ENCODE peak calls at places on chromosomes 1 and 21, in nine cellular contexts. W is suprapubic skin, H is stomach, T is transverse colon, V is H1, R is vagina, Q is K562, G is HCT116, X is GM12892. P is an unnamed sample.

GRCh38 chr21:10425856-10426255 is 95.5 kb upstream of the TPTE start:
- DNase-seq in Q (peak; percentile 18), W (no peak), V (no peak), R (no peak), X (no peak), G (no peak), T (no peak), H (no peak), P (no peak)

GRCh38 chr1:162074548-162074947 is 5.1 kb downstream of the NOS1AP start:
- DNase-seq in V (no peak), X (no peak), G (peak; percentile 67), Q (no peak), W (no peak), T (no peak), R (no peak), H (no peak), P (no peak)

GRCh38 chr1:28160677-28161328 is 15.7 kb downstream of the PTAFR start:
- DNase-seq in H (no peak), V (no peak), R (no peak), G (no peak), X (no peak), T (peak; percentile 46), W (no peak), Q (no peak), P (no peak)

GRCh38 chr21:35102488-35103407 is 53.6 kb upstream of the RUNX1 start:
- DNase-seq in T (peak; percentile 29), W (no peak), G (no peak), V (no peak), Q (peak; percentile 40), R (no peak), X (peak; percentile 15), H (peak; percentile 27), P (peak; percentile 37)

GRCh38 chr1:154696001-154696400 is 88.0 kb upstream of the ADAR start:
- DNase-seq in H (no peak), R (no peak), X (no peak), W (no peak), G (no peak), T (no peak), V (no peak), Q (no peak), P (no peak)

GRCh38 chr1:225629483-225629882 is 23.4 kb downstream of the ENAH start:
- DNase-seq in V (no peak), Q (no peak), R (no peak), T (no peak), X (no peak), G (no peak), H (no peak), W (no peak), P (no peak)

GRCh38 chr1:19651141-19651737 is 7.1 kb downstream of the NBL1 start:
- DNase-seq in R (no peak), Q (peak; percentile 81), H (peak; percentile 58), G (no peak), V (no peak), W (no peak), T (peak; percentile 43), X (peak; percentile 71), P (peak; percentile 59)

GRCh38 chr1:94820918-94821317 is 761 bp downstream of the SLC44A3 start:
- DNase-seq in V (no peak), W (no peak), R (no peak), G (no peak), X (no peak), T (no peak), Q (no peak), H (no peak), P (no peak)

GRCh38 chr1:30638086-30638485 is 85.3 kb downstream of the MATN1 start:
- DNase-seq in W (no peak), V (no peak), Q (no peak), R (no peak), X (no peak), G (no peak), H (no peak), T (no peak), P (no peak)

GRCh38 chr1:110185181-110185580 is 24.9 kb upstream of the KCNC4 start:
- DNase-seq in V (no peak), X (no peak), R (no peak), W (no peak), T (no peak), Q (no peak), G (no peak), H (no peak), P (no peak)

GRCh38 chr1:31815752-31816484 is at the start of gene SPOCD1:
- DNase-seq in R (peak; percentile 94), H (peak; percentile 84), Q (peak; percentile 99), W (peak; percentile 88), T (peak; percentile 91), X (peak; percentile 68), V (peak; percentile 92), G (peak; percentile 83), P (peak; percentile 55)

GRCh38 chr1:202230939-202231645 is 37.5 kb downstream of the LGR6 start:
- DNase-seq in V (no peak), R (no peak), Q (no peak), H (no peak), T (peak; percentile 67), W (no peak), X (no peak), G (no peak), P (no peak)

GRCh38 chr1:1359668-1360468 is 1.5 kb upstream of the MXRA8 start:
- DNase-seq in R (no peak), T (no peak), V (no peak), G (no peak), X (no peak), H (no peak), W (no peak), Q (no peak), P (no peak)

GRCh38 chr1:68974447-68974846 is 477.6 kb upstream of the DEPDC1 start:
- DNase-seq in G (no peak), W (no peak), V (no peak), H (no peak), X (no peak), Q (no peak), T (no peak), R (no peak), P (no peak)

GRCh38 chr21:45336535-45336810 is 48.8 kb upstream of the POFUT2 start:
- DNase-seq in H (no peak), T (no peak), G (no peak), W (no peak), V (no peak), R (no peak), Q (no peak), X (no peak), P (no peak)

GRCh38 chr1:201042663-201043461 is 19.3 kb upstream of the KIF21B start:
- DNase-seq in X (peak; percentile 50), T (peak; percentile 72), R (no peak), Q (peak; percentile 77), G (peak; percentile 65), V (no peak), W (no peak), H (peak; percentile 67), P (peak; percentile 67)

GRCh38 chr1:212514056-212514614 is 81.4 kb downstream of the NENF start:
- DNase-seq in X (no peak), T (peak; percentile 59), R (no peak), G (peak; percentile 78), V (no peak), Q (peak; percentile 67), W (no peak), H (no peak), P (no peak)

GRCh38 chr1:202638019-202638887 is 72.0 kb downstream of the SYT2 start:
- DNase-seq in H (no peak), G (no peak), V (no peak), T (peak; percentile 71), R (no peak), W (no peak), X (no peak), Q (no peak), P (no peak)

GRCh38 chr1:1521331-1521730 is 9.4 kb downstream of the ATAD3A start:
- DNase-seq in R (no peak), V (no peak), H (no peak), Q (no peak), X (no peak), T (no peak), W (no peak), G (no peak), P (no peak)

GRCh38 chr1:3772715-3773571 is at the start of gene SMIM1:
- DNase-seq in H (no peak), R (no peak), T (peak; percentile 20), G (no peak), V (no peak), W (peak; percentile 81), X (no peak), Q (no peak), P (no peak)

DNA sequence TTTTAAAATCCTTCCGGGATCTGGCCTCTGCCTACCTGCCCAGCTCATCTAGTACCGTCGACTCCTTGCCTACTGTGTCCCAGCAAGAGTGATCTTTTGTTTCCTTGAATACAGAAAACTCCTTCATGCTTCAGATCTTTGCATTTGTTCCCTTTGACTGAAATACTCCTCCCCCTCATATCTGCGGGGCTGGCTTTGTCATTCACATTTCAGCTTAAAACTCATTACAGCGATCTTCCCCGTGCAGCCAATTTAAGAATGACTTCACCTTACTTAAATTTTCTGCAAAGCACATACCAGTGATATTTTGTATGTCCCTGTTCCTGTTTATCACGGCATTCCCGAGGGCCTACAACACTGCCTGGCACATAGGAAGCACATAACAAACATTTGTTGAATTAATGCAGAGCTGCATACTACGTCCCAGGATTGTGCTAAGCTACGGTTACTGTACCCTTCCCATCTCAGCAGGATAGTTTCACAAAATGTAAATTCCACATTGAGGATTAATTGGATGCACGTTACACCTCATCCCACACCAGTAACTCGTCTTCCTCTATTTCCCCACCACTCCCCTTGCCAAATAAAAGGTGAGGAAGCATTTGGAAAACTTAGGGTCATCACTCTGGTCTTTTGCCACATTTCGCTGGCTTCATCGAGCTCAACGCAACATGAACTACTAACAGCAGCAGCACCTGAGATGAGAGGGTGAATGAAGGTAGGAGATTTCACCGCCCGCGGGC is 799 bp upstream of the DESI2 start:
- DNase-seq in H (no peak), Q (no peak), G (peak; percentile 3), V (no peak), W (no peak), T (no peak), R (no peak), X (no peak), P (no peak)
- TF ChIP-seq POLR2A in H (no peak), Q (peak; percentile 22), G (no peak), V (no peak), W (no peak), T (no peak), R (no peak), X (peak; percentile 43), P (peak; percentile 54)

GRCh38 chr1:24362982-24363614 is 43.9 kb downstream of the GRHL3 start:
- DNase-seq in X (no peak), W (no peak), H (no peak), R (no peak), Q (no peak), G (peak; percentile 39), V (no peak), T (no peak), P (no peak)
- TF ChIP-seq POLR2AphosphoS5 in X (no peak), W (peak; percentile 4), H (no peak), R (peak; percentile 83), Q (no peak), G (no peak), V (no peak), T (no peak), P (no peak)

GRCh38 chr1:156499703-156500577 is 635 bp downstream of the MEF2D start:
- DNase-seq in V (no peak), X (no peak), R (no peak), W (no peak), H (no peak), G (no peak), T (peak; percentile 67), Q (peak; percentile 68), P (no peak)
- TF ChIP-seq POLR2A in V (no peak), X (no peak), R (peak; percentile 3), W (no peak), H (no peak), G (no peak), T (no peak), Q (no peak), P (no peak)

GRCh38 chr1:116667577-116668105 is at the start of gene IGSF3:
- DNase-seq in X (peak; percentile 64), H (peak; percentile 80), R (no peak), V (no peak), W (peak; percentile 82), G (no peak), T (peak; percentile 85), Q (peak; percentile 97), P (peak; percentile 65)
- TF ChIP-seq POLR2AphosphoS5 in X (no peak), H (peak; percentile 28), R (no peak), V (no peak), W (no peak), G (peak; percentile 74), T (peak; percentile 50), Q (no peak), P (no peak)

P was measured in GM12891.